ENCODE peak calls at places on chromosomes 13 and 19, in six cellular contexts. J, S, A, O, T and K are unnamed samples.

GRCh38 chr19:51572908-51573307 is 1.8 kb downstream of the ZNF175 start:
- DNase-seq in J (no peak), T (no peak), O (no peak), A (no peak), S (peak), K (no peak)

GRCh38 chr13:20175907-20176652 is 15.2 kb upstream of the GJA3 start:
- DNase-seq in S (no peak), J (no peak), O (no peak), A (no peak), T (no peak), K (no peak)

GRCh38 chr13:82370306-82370705 is 1512.0 kb downstream of the SLITRK1 start:
- DNase-seq in A (no peak), T (no peak), O (no peak), S (peak), J (no peak), K (no peak)

GRCh38 chr13:30308548-30308947 is 1.2 kb upstream of the KATNAL1 start:
- DNase-seq in T (peak), O (no peak), J (no peak), A (no peak), S (peak), K (no peak)

GRCh38 chr13:110465696-110466095 is 95.8 kb downstream of the RAB20 start:
- DNase-seq in S (no peak), J (no peak), T (no peak), A (no peak), O (no peak), K (no peak)

GRCh38 chr13:37148501-37148900 is 43.0 kb upstream of the CSNK1A1L start:
- DNase-seq in O (no peak), T (no peak), J (no peak), S (no peak), A (no peak), K (no peak)

GRCh38 chr19:11451942-11452813 is 16.7 kb downstream of the PRKCSH start:
- DNase-seq in J (no peak), T (no peak), O (no peak), A (no peak), S (no peak), K (peak)

GRCh38 chr19:12495002-12495802 is 10.6 kb upstream of the ZNF709 start:
- DNase-seq in S (peak), J (peak), O (peak), T (peak), A (peak), K (peak)